ENCODE peak calls at places on chromosomes 4 and X, in eight cellular contexts. D, S, X, E, A, F, K and B are unnamed samples.

GRCh38 chrX:103215037-103215767 is at the start of gene BEX4:
- DNase-seq in F (peak), S (peak), D (no peak), K (peak), E (peak), A (peak), X (peak), B (peak)

GRCh38 chr4:54498661-54499111 is 159.1 kb upstream of the KIT start:
- DNase-seq in X (peak), K (no peak), F (peak), D (peak), S (no peak), A (no peak), E (no peak), B (peak)

GRCh38 chr4:13544556-13545393 is 467 bp upstream of the NKX3-2 start:
- DNase-seq in X (peak), D (peak), S (no peak), F (peak), A (peak), K (no peak), E (no peak), B (peak)

GRCh38 chrX:136577562-136577961 is 45.5 kb downstream of the VGLL1 start:
- DNase-seq in D (no peak), X (peak), S (peak), A (peak), F (peak), K (no peak), E (no peak), B (peak)

GRCh38 chrX:10167573-10167972 is 10.8 kb downstream of the CLCN4 start:
- DNase-seq in K (no peak), X (no peak), D (no peak), A (no peak), E (no peak), F (no peak), S (no peak), B (no peak)

GRCh38 chr4:3733195-3733594 is 33.0 kb upstream of the ADRA2C start:
- DNase-seq in F (no peak), E (no peak), K (no peak), D (no peak), X (no peak), S (no peak), A (no peak), B (no peak)

GRCh38 chr4:120155287-120155686 is 88.6 kb upstream of the MAD2L1 start:
- DNase-seq in D (no peak), F (peak), E (no peak), A (no peak), K (no peak), S (no peak), X (no peak), B (no peak)

GRCh38 chr4:4694296-4694772 is 152.5 kb upstream of the STX18 start:
- DNase-seq in K (no peak), E (no peak), A (no peak), S (no peak), F (peak), X (peak), D (no peak), B (peak)

GRCh38 chr4:85986266-85986665 is 373.6 kb downstream of the MAPK10 start:
- DNase-seq in D (no peak), E (no peak), F (no peak), A (no peak), S (no peak), K (no peak), X (peak), B (no peak)

GRCh38 chr4:41256740-41257256 is at the start of gene UCHL1:
- DNase-seq in F (peak), K (no peak), E (peak), D (peak), S (peak), X (peak), A (peak), B (peak)

GRCh38 chrX:56763556-56764152 is 34.6 kb downstream of the NBDY start:
- DNase-seq in K (peak), E (peak), X (peak), A (peak), D (peak), S (peak), F (peak), B (no peak)

GRCh38 chr4:152095701-152096070 is 334.9 kb upstream of the GATB start:
- DNase-seq in S (no peak), E (no peak), A (no peak), K (no peak), F (peak), D (no peak), X (no peak), B (peak)

GRCh38 chr4:145494666-145495065 is 13.0 kb downstream of the SMAD1 start:
- DNase-seq in D (no peak), S (no peak), X (no peak), E (no peak), K (no peak), F (no peak), A (no peak), B (no peak)

GRCh38 chr4:145501051-145501660 is 19.5 kb downstream of the SMAD1 start:
- DNase-seq in E (no peak), F (no peak), S (no peak), K (no peak), A (no peak), D (no peak), X (no peak), B (no peak)

GRCh38 chr4:145497199-145498149 is 15.8 kb downstream of the SMAD1 start:
- DNase-seq in A (no peak), F (no peak), S (no peak), X (no peak), K (no peak), E (no peak), D (no peak), B (no peak)

GRCh38 chr4:145496292-145496691 is 14.6 kb downstream of the SMAD1 start:
- DNase-seq in A (no peak), F (peak), E (no peak), K (no peak), S (no peak), D (no peak), X (no peak), B (no peak)

GRCh38 chr4:145498430-145498829 is 16.8 kb downstream of the SMAD1 start:
- DNase-seq in A (no peak), S (no peak), F (no peak), K (no peak), X (no peak), E (no peak), D (no peak), B (no peak)
- TF ChIP-seq CTCF in A (no peak), S (no peak), F (no peak), K (no peak), X (no peak), E (no peak), D (no peak), B (no peak)

GRCh38 chr4:162634390-162634789 is 470.6 kb upstream of the FSTL5 start:
- DNase-seq in S (no peak), A (no peak), F (no peak), E (no peak), D (no peak), K (no peak), X (no peak), B (no peak)
- TF ChIP-seq CTCF in S (no peak), A (no peak), F (no peak), E (no peak), D (no peak), K (no peak), X (no peak), B (peak)

GRCh38 chr4:126530996-126531585 is 1101.7 kb upstream of the INTU start:
- DNase-seq in S (no peak), E (no peak), F (peak), A (no peak), D (no peak), X (peak), K (no peak), B (no peak)

GRCh38 chr4:126520731-126521130 is 1112.0 kb upstream of the INTU start:
- DNase-seq in X (no peak), S (no peak), A (no peak), K (no peak), E (no peak), D (no peak), F (no peak), B (no peak)

GRCh38 chr4:126526335-126526734 is 1106.4 kb upstream of the INTU start:
- DNase-seq in D (no peak), F (no peak), E (no peak), X (peak), K (no peak), A (no peak), S (no peak), B (no peak)
- TF ChIP-seq CTCF in D (no peak), F (no peak), E (no peak), X (no peak), K (no peak), A (no peak), S (no peak), B (no peak)

DNA sequence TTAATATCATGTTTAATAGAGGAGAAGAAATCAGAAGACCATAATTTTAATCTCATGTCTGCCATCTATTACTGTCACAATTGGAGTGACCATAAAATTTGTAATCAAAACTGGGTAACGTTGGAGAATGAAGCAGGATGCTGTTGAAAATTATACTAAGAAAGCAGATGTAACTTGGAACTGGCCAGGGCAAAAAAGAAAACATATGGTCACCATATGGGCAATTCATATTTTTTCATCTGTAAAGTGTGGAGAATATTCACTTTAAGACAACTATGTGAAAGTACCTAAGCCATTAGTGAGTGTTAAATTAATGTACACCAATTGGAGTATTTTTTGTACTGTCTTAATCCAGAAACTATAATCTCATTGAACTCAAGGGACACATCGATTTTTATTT is 1008.0 kb downstream of the GLUD2 start:
- DNase-seq in A (no peak), X (no peak), F (peak), D (no peak), S (no peak), K (no peak), E (no peak), B (no peak)
- TF ChIP-seq CTCF in A (no peak), X (no peak), F (no peak), D (no peak), S (no peak), K (no peak), E (no peak), B (no peak)

GRCh38 chrX:53171356-53171755 is 53.7 kb downstream of the KDM5C start:
- DNase-seq in X (no peak), E (no peak), A (no peak), K (no peak), S (no peak), D (no peak), F (no peak), B (no peak)
- TF ChIP-seq CTCF in X (no peak), E (no peak), A (no peak), K (no peak), S (no peak), D (peak), F (peak), B (peak)

GRCh38 chrX:49829016-49829415 is at the start of gene PAGE4:
- DNase-seq in K (no peak), F (no peak), S (no peak), D (no peak), A (no peak), E (no peak), X (no peak), B (no peak)
- TF ChIP-seq CTCF in K (no peak), F (no peak), S (no peak), D (no peak), A (no peak), E (no peak), X (no peak), B (no peak)

GRCh38 chr4:10496200-10496599 is 39.0 kb upstream of the ZNF518B start:
- DNase-seq in A (no peak), F (no peak), D (no peak), K (no peak), S (no peak), X (no peak), E (no peak), B (no peak)
- TF ChIP-seq CTCF in A (no peak), F (no peak), D (no peak), K (no peak), S (no peak), X (no peak), E (no peak), B (no peak)

DNA sequence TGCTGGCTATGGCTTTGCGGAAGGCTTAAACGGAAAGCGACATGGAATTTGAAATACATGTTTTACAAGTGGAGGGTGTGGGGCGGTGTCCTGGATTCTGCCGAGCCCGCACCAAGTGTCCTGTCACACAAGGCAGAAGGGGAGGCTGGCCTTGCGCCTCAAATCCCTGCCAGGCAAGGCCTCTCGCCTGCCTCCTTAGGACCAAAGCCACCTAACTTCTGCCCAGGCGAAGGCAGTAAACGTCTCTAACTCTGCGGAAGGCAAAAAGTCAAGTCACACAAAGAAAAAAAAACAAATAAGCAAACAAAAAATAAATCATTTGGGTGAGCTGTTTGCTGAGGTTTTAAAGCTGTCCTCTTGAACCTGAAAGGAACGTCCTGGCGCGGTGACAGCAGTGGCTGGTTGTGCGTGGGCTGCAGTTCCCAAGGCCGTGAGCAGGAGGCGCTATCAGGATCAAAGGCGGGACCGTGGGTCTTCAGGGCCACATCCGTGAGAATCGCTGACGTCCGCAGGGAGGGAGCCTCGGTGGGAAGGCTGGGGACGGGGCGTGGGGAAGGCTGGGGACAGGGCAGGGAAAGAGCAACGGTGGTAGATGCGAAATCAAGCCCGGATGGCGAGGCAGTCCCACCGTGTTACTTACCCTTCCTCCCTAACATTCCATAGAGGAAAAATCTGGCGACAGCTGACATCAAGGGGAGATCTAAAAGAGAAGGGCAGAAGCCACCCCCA is 99.1 kb downstream of the TRAPPC11 start:
- DNase-seq in D (no peak), S (peak), X (no peak), A (no peak), K (no peak), E (no peak), F (peak), B (no peak)
- TF ChIP-seq CTCF in D (no peak), S (no peak), X (peak), A (no peak), K (no peak), E (peak), F (peak), B (no peak)